ENCODE peak calls at places on chromosomes 4 and X, in ten cellular contexts. B, A, J, M, L, S, C, F, O and X are unnamed samples.

GRCh38 chrX:30618160-30618765 is 35.0 kb upstream of the GK start:
- DNase-seq in B (no peak), A (no peak), J (no peak), M (no peak), L (no peak), S (no peak), C (no peak), F (peak; percentile 11), O (no peak), X (no peak)

GRCh38 chr4:56619160-56619559 is 61.9 kb downstream of the HOPX start:
- DNase-seq in B (peak; percentile 30), A (no peak), J (no peak), M (no peak), L (no peak), S (peak; percentile 42), C (no peak), F (no peak), O (no peak), X (no peak)

GRCh38 chrX:13005671-13006473 is 31.0 kb downstream of the TMSB4X start:
- DNase-seq in B (peak; percentile 44), A (no peak), J (no peak), M (no peak), L (no peak), S (peak; percentile 53), C (no peak), F (no peak), O (no peak), X (no peak)

GRCh38 chrX:38563006-38563405 is 1.7 kb downstream of the TSPAN7 start:
- DNase-seq in B (no peak), A (no peak), J (no peak), M (no peak), L (no peak), S (no peak), C (no peak), F (no peak), O (no peak), X (no peak)

GRCh38 chrX:123807825-123808416 is 51.9 kb upstream of the XIAP start:
- DNase-seq in B (no peak), A (peak; percentile 40), J (no peak), M (no peak), L (no peak), S (peak; percentile 23), C (no peak), F (no peak), O (no peak), X (peak; percentile 43)

GRCh38 chr4:138114434-138114833 is 127.7 kb downstream of the SLC7A11 start:
- DNase-seq in B (no peak), A (no peak), J (no peak), M (no peak), L (no peak), S (peak; percentile 15), C (no peak), F (no peak), O (no peak), X (no peak)

GRCh38 chr4:158333820-158334219 is 123.5 kb downstream of the TMEM144 start:
- DNase-seq in B (no peak), A (no peak), J (no peak), M (no peak), L (no peak), S (no peak), C (no peak), F (no peak), O (no peak), X (no peak)

GRCh38 chr4:11954093-11954492 is 525.4 kb upstream of the HS3ST1 start:
- DNase-seq in B (no peak), A (peak; percentile 19), J (no peak), M (no peak), L (no peak), S (peak; percentile 54), C (no peak), F (peak; percentile 9), O (no peak), X (no peak)

GRCh38 chr4:176323511-176324160 is 3.9 kb downstream of the SPCS3 start:
- DNase-seq in B (no peak), A (no peak), J (no peak), M (no peak), L (no peak), S (peak; percentile 29), C (no peak), F (no peak), O (no peak), X (no peak)

GRCh38 chr4:25128671-25129070 is 31.6 kb downstream of the SEPSECS start:
- DNase-seq in B (no peak), A (no peak), J (no peak), M (no peak), L (no peak), S (no peak), C (no peak), F (no peak), O (no peak), X (no peak)

GRCh38 chrX:135543924-135544323 is 23.5 kb downstream of the INTS6L start:
- DNase-seq in B (peak; percentile 60), A (no peak), J (no peak), M (no peak), L (no peak), S (no peak), C (no peak), F (no peak), O (no peak), X (no peak)

GRCh38 chrX:1661048-1661921 is 46.4 kb downstream of the ASMT start:
- DNase-seq in B (peak; percentile 93), A (no peak), J (no peak), M (no peak), L (no peak), S (no peak), C (peak; percentile 93), F (peak; percentile 25), O (peak; percentile 86), X (no peak)

GRCh38 chrX:1448793-1449580 is 3.7 kb downstream of the ASMTL start:
- DNase-seq in B (peak; percentile 4), A (no peak), J (no peak), M (no peak), L (no peak), S (no peak), C (no peak), F (no peak), O (no peak), X (no peak)

GRCh38 chr4:26055855-26056254 is 141.8 kb downstream of the SMIM20 start:
- DNase-seq in B (no peak), A (no peak), J (no peak), M (no peak), L (no peak), S (no peak), C (no peak), F (no peak), O (no peak), X (no peak)

GRCh38 chrX:14963447-14964236 is 90.4 kb downstream of the MOSPD2 start:
- DNase-seq in B (no peak), A (no peak), J (no peak), M (peak; percentile 34), L (no peak), S (peak; percentile 5), C (no peak), F (no peak), O (no peak), X (peak; percentile 56)

GRCh38 chr4:175946472-175947116 is 119.0 kb upstream of the WDR17 start:
- DNase-seq in B (no peak), A (no peak), J (no peak), M (no peak), L (no peak), S (peak; percentile 12), C (no peak), F (no peak), O (no peak), X (no peak)

GRCh38 chrX:1213971-1214370 is 1.5 kb upstream of the CRLF2 start:
- DNase-seq in B (no peak), A (no peak), J (no peak), M (no peak), L (no peak), S (no peak), C (no peak), F (no peak), O (no peak), X (no peak)

GRCh38 chr4:5553801-5554200 is 154.6 kb downstream of the EVC2 start:
- DNase-seq in B (no peak), A (no peak), J (no peak), M (no peak), L (no peak), S (no peak), C (no peak), F (no peak), O (no peak), X (no peak)

GRCh38 chr4:102388636-102389035 is 43.4 kb upstream of the SLC39A8 start:
- DNase-seq in B (no peak), A (no peak), J (no peak), M (no peak), L (no peak), S (no peak), C (no peak), F (no peak), O (no peak), X (no peak)

GRCh38 chrX:48520976-48521352 is 644 bp upstream of the EBP start:
- DNase-seq in B (peak; percentile 27), A (no peak), J (no peak), M (no peak), L (no peak), S (no peak), C (no peak), F (peak; percentile 25), O (no peak), X (no peak)